ENCODE peak calls at places on chromosomes 11 and 22, in nine cellular contexts. O is NCI-H1436; T is effector CD4-positive, alpha-beta T cell; G is SK-N-SH; F is CD8-positive, alpha-beta memory T cell; Y is cerebellum; R is A673; Z is EH; I is prostate gland. K is an unnamed sample.

GRCh38 chr11:124823512-124824376 is 23.5 kb upstream of the MSANTD2 start:
- DNase-seq in O (no peak), T (no peak), G (no peak), F (no peak), Y (no peak), R (no peak), Z (no peak), I (no peak), K (no peak)

GRCh38 chr11:95338430-95338991 is 107.5 kb upstream of the SESN3 start:
- DNase-seq in O (peak), T (no peak), G (no peak), F (no peak), Y (peak), R (peak), Z (peak), I (peak), K (peak)

GRCh38 chr22:21726650-21727049 is 8.9 kb downstream of the YPEL1 start:
- DNase-seq in O (no peak), T (no peak), G (peak), F (peak), Y (no peak), R (peak), Z (peak), I (no peak), K (no peak)

GRCh38 chr11:47917643-47918369 is 62.6 kb upstream of the PTPRJ start:
- DNase-seq in O (peak), T (no peak), G (peak), F (peak), Y (no peak), R (peak), Z (peak), I (peak), K (no peak)

GRCh38 chr22:42263944-42264343 is 6.5 kb downstream of the TCF20 start:
- DNase-seq in O (no peak), T (no peak), G (no peak), F (no peak), Y (no peak), R (no peak), Z (no peak), I (no peak), K (no peak)

GRCh38 chr11:134607963-134608750 is 196.1 kb upstream of the B3GAT1 start:
- DNase-seq in O (no peak), T (no peak), G (no peak), F (no peak), Y (no peak), R (no peak), Z (no peak), I (peak), K (no peak)

GRCh38 chr11:35792148-35792845 is 129.7 kb downstream of the TRIM44 start:
- DNase-seq in O (no peak), T (no peak), G (no peak), F (no peak), Y (peak), R (peak), Z (peak), I (no peak), K (peak)

GRCh38 chr11:102793677-102794290 is 4.2 kb downstream of the MMP1 start:
- DNase-seq in O (no peak), T (no peak), G (no peak), F (no peak), Y (no peak), R (no peak), Z (no peak), I (peak), K (no peak)

GRCh38 chr22:26226538-26227297 is 57.5 kb downstream of the SEZ6L start:
- DNase-seq in O (no peak), T (no peak), G (no peak), F (no peak), Y (no peak), R (no peak), Z (no peak), I (no peak), K (no peak)

GRCh38 chr11:74839971-74840370 is 91.3 kb downstream of the RNF169 start:
- DNase-seq in O (no peak), T (no peak), G (no peak), F (no peak), Y (no peak), R (no peak), Z (peak), I (no peak), K (no peak)

GRCh38 chr11:1295086-1295485 is 14.3 kb downstream of the TOLLIP start:
- DNase-seq in O (no peak), T (no peak), G (no peak), F (no peak), Y (no peak), R (no peak), Z (no peak), I (no peak), K (no peak)

GRCh38 chr22:37229805-37230672 is 14.0 kb downstream of the RAC2 start:
- DNase-seq in O (no peak), T (peak), G (no peak), F (peak), Y (no peak), R (peak), Z (peak), I (no peak), K (no peak)

K was measured in G401.